ENCODE peak calls at places on chromosomes 1 and 21, in eight cellular contexts. W, U, F, H, Z, C, B and T are unnamed samples.

GRCh38 chr1:145805057-145805456 is 18.8 kb downstream of the RNF115 start:
- DNase-seq in Z (no peak), H (no peak), C (no peak), F (no peak), U (no peak), W (no peak), B (no peak), T (no peak)

GRCh38 chr1:223771814-223772770 is 59.8 kb downstream of the CAPN2 start:
- DNase-seq in Z (peak; percentile 41), U (peak; percentile 38), B (no peak), C (peak; percentile 86), W (peak; percentile 70), F (peak; percentile 81), H (peak; percentile 67), T (peak; percentile 63)

GRCh38 chr1:155996166-155996565 is 17.8 kb upstream of the ARHGEF2 start:
- DNase-seq in U (no peak), H (no peak), W (no peak), C (no peak), Z (no peak), F (no peak), B (no peak), T (no peak)

GRCh38 chr1:90779573-90779972 is 62.5 kb upstream of the BARHL2 start:
- DNase-seq in B (peak; percentile 36), H (no peak), W (no peak), Z (no peak), C (no peak), F (no peak), U (no peak), T (no peak)

GRCh38 chr1:244957525-244957924 is 93.2 kb upstream of the HNRNPU start:
- DNase-seq in U (no peak), W (no peak), F (no peak), Z (no peak), H (no peak), B (no peak), C (no peak), T (no peak)

GRCh38 chr1:182143825-182144661 is 82.5 kb upstream of the ZNF648 start:
- DNase-seq in W (peak; percentile 77), C (peak; percentile 93), U (peak; percentile 48), F (peak; percentile 84), Z (peak; percentile 82), B (peak; percentile 56), H (peak; percentile 81), T (peak; percentile 54)

GRCh38 chr1:9340172-9340854 is 47.6 kb downstream of the SPSB1 start:
- DNase-seq in U (no peak), H (no peak), C (no peak), F (no peak), B (no peak), Z (no peak), W (no peak), T (no peak)

GRCh38 chr1:152112101-152112884 is 3.0 kb downstream of the TCHH start:
- DNase-seq in U (peak; percentile 12), W (no peak), H (no peak), C (peak; percentile 35), B (no peak), F (no peak), Z (peak; percentile 1), T (no peak)

GRCh38 chr1:30151119-30151518 is 572.3 kb downstream of the MATN1 start:
- DNase-seq in B (no peak), Z (no peak), H (no peak), C (no peak), W (no peak), F (no peak), U (no peak), T (no peak)

GRCh38 chr1:43008106-43008424 is 49.4 kb upstream of the SLC2A1 start:
- DNase-seq in Z (no peak), U (no peak), F (peak; percentile 22), C (peak; percentile 72), W (no peak), H (no peak), B (no peak), T (no peak)

GRCh38 chr1:26961826-26962225 is 1.6 kb upstream of the KDF1 start:
- DNase-seq in W (no peak), U (no peak), F (no peak), B (no peak), Z (peak; percentile 57), C (no peak), H (no peak), T (no peak)

GRCh38 chr1:19452221-19452663 is 33.1 kb downstream of the CAPZB start:
- DNase-seq in B (no peak), C (peak; percentile 90), F (no peak), H (no peak), W (peak; percentile 67), Z (peak; percentile 73), U (peak; percentile 57), T (no peak)

GRCh38 chr1:243420968-243421675 is 165.3 kb downstream of the SDCCAG8 start:
- DNase-seq in W (no peak), C (no peak), F (no peak), H (no peak), U (no peak), Z (no peak), B (no peak), T (no peak)

GRCh38 chr1:68958957-68959356 is 462.1 kb upstream of the DEPDC1 start:
- DNase-seq in C (no peak), F (no peak), B (no peak), Z (no peak), H (no peak), U (no peak), W (no peak), T (no peak)

GRCh38 chr1:25561426-25562100 is 18.2 kb downstream of the LDLRAP1 start:
- DNase-seq in W (no peak), C (no peak), U (no peak), B (no peak), Z (no peak), F (no peak), H (no peak), T (no peak)

GRCh38 chr1:77030401-77031100 is 163.3 kb downstream of the ST6GALNAC5 start:
- DNase-seq in U (no peak), H (no peak), B (no peak), C (no peak), F (peak; percentile 20), Z (no peak), W (no peak), T (no peak)

GRCh38 chr1:227604446-227604845 is 41.1 kb downstream of the ZNF678 start:
- DNase-seq in F (no peak), Z (no peak), H (no peak), W (no peak), C (no peak), U (no peak), B (no peak), T (no peak)

GRCh38 chr1:180269848-180270766 is 40.0 kb downstream of the LHX4 start:
- DNase-seq in Z (no peak), W (no peak), F (peak; percentile 71), U (no peak), B (no peak), C (no peak), H (no peak), T (no peak)

GRCh38 chr21:42583150-42583991 is 69.7 kb downstream of the SLC37A1 start:
- DNase-seq in B (no peak), H (no peak), U (no peak), Z (no peak), F (no peak), W (no peak), C (peak; percentile 57), T (no peak)

DNA sequence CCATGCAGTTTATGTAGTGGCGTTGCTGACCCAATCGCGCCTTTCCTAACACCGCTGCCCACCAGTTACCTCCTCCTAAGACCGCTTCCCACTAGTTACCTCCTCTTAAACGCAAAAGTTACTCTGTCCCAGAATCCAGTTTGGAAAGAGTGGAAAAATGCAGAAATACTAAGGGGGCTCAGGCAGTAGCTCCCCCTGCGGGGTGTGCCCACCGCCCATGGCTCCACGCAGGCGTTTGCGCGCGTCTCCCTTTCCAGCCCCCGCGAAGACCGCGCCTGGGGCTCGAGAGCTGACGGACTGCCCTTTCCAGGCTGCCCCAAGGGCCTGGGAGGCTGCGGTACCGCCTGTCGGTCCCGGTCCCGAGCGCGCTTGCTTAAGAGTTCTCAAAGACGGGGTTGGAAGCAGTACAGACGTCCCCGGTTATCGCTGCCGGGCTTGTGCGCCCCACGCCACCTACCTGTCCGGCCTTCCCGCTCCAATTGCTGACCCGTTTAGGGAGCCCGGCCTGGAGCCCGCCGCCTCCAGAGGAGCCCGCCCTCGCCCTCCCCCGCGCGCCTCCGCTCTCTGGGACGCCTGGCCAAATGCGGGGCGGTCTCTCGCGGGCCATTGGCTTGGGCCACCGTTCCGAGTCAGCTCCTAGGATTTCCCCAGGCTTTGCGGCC is 414.1 kb upstream of the ESRRG start:
- DNase-seq in B (no peak), H (no peak), Z (no peak), U (no peak), C (peak; percentile 78), W (no peak), F (no peak), T (no peak)
- H3K4me3 ChIP-seq in B (no peak overlapping the region), H (peak overlapping the region; percentile 17), Z (no peak overlapping the region), U (peak overlapping the region; percentile 53), C (peak overlapping the region; percentile 78), W (peak overlapping the region; percentile 67), F (no peak overlapping the region), T (peak overlapping the region; percentile 4)

DNA sequence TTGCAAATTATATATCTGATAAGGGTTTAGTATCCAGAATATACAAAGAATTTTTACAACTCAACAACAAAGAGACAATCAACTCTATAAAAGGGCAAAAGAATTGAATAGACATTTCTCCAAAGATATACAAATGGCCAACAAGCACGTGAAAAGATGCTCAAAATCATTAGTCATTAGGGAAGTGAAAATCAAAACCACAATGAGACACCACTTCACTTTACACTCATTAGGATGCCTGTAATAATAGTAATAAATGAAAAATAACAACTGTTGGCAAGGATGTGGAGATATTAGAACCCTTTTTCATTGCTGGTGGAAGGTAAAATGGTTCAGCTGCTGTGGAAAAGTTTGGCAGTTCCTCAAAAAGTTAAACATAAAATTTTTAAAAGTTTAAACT is 7.0 kb upstream of the ABCD3 start:
- DNase-seq in W (no peak), B (no peak), F (no peak), Z (no peak), U (no peak), H (no peak), C (no peak), T (no peak)
- TF ChIP-seq CTCF in W (no peak), B (no peak), F (no peak), Z (no peak), U (no peak), H (no peak), C (no peak), T (no peak)

GRCh38 chr1:6496360-6496704 is 4.9 kb upstream of the PLEKHG5 start:
- DNase-seq in H (no peak), U (no peak), F (no peak), W (peak; percentile 31), Z (no peak), C (peak; percentile 60), B (no peak), T (no peak)
- H3K4me3 ChIP-seq in H (peak overlapping the region; percentile 55), U (peak overlapping the region; percentile 70), F (no peak overlapping the region), W (peak overlapping the region; percentile 79), Z (peak overlapping the region; percentile 67), C (peak overlapping the region; percentile 47), B (no peak overlapping the region), T (peak overlapping the region; percentile 55)

GRCh38 chr21:33230518-33231324 is 983 bp downstream of the IFNAR2 start:
- DNase-seq in B (peak; percentile 67), W (peak; percentile 63), F (peak; percentile 61), U (peak; percentile 56), H (peak; percentile 63), Z (no peak), C (peak; percentile 88), T (no peak)
- TF ChIP-seq CTCF in B (no peak), W (no peak), F (peak; percentile 20), U (no peak), H (no peak), Z (no peak), C (no peak), T (peak; percentile 36)